ENCODE peak calls at places on chromosomes 5 and 9, in four cellular contexts. C is PC-3, U is fibroblast of lung, G is heart right ventricle. V is an unnamed sample. For H3K4me1 and H3K27me3, the result is how much of the 10 kb centered on the place peaks cover.

GRCh38 chr5:105688227-105688807 is 1982.4 kb downstream of the EFNA5 start:
- DNase-seq in C (no peak), U (no peak), G (no peak), V (peak)

GRCh38 chr9:110919055-110919445 is 119.2 kb downstream of the LPAR1 start:
- DNase-seq in C (no peak), U (no peak), G (no peak), V (no peak)

GRCh38 chr5:180284161-180284560 is 7.7 kb downstream of the MAPK9 start:
- DNase-seq in C (no peak), U (no peak), G (no peak), V (no peak)

GRCh38 chr5:158375531-158375930 is 516.6 kb upstream of the CLINT1 start:
- DNase-seq in C (no peak), U (no peak), G (no peak), V (no peak)

GRCh38 chr9:126000731-126001580 is 253.8 kb downstream of the PBX3 start:
- DNase-seq in C (no peak), U (no peak), G (peak), V (no peak)

GRCh38 chr5:165286692-165287091 is 1781.3 kb downstream of the MAT2B start:
- DNase-seq in C (no peak), U (no peak), G (no peak), V (no peak)

GRCh38 chr5:126754609-126755008 is 22.3 kb upstream of the LMNB1 start:
- DNase-seq in C (no peak), U (no peak), G (no peak), V (no peak)

GRCh38 chr9:78239506-78239905 is 3.6 kb downstream of the CEP78 start:
- DNase-seq in C (peak), U (no peak), G (no peak), V (no peak)

GRCh38 chr9:128253140-128253990 is 22.4 kb downstream of the GOLGA2 start:
- DNase-seq in C (no peak), U (no peak), G (no peak), V (no peak)

GRCh38 chr5:113760486-113760885 is 247.0 kb downstream of the YTHDC2 start:
- DNase-seq in C (no peak), U (no peak), G (no peak), V (no peak)

GRCh38 chr5:141734501-141735231 is 52.6 kb upstream of the ARAP3 start:
- DNase-seq in C (peak), U (peak), G (no peak), V (peak)

GRCh38 chr5:91386120-91386519 is 3.0 kb upstream of the ARRDC3 start:
- DNase-seq in C (no peak), U (no peak), G (no peak), V (peak)

GRCh38 chr5:76601470-76601869 is 21.7 kb downstream of the F2RL2 start:
- DNase-seq in C (peak), U (peak), G (no peak), V (peak)

GRCh38 chr5:34062419-34062818 is 19.4 kb upstream of the C1QTNF3 start:
- DNase-seq in C (no peak), U (no peak), G (no peak), V (no peak)

GRCh38 chr9:35673998-35674361 is 252 bp downstream of the CA9 start:
- DNase-seq in C (no peak), U (no peak), G (no peak), V (no peak)

GRCh38 chr5:674630-675011 is 18.5 kb downstream of the TPPP start:
- DNase-seq in C (peak), U (no peak), G (no peak), V (no peak)

GRCh38 chr5:175691761-175692160 is 33.9 kb downstream of the HRH2 start:
- DNase-seq in C (no peak), U (no peak), G (no peak), V (no peak)

GRCh38 chr5:83802686-83803085 is 82.0 kb upstream of the HAPLN1 start:
- DNase-seq in C (peak), U (no peak), G (no peak), V (peak)

GRCh38 chr5:110623875-110624274 is 102.6 kb downstream of the TMEM232 start:
- DNase-seq in C (no peak), U (peak), G (no peak), V (peak)

GRCh38 chr5:137833463-137833862 is 34.2 kb upstream of the MYOT start:
- DNase-seq in C (peak), U (peak), G (no peak), V (no peak)

GRCh38 chr9:104802110-104802509 is 38.2 kb downstream of the NIPSNAP3B start:
- DNase-seq in C (no peak), U (no peak), G (no peak), V (no peak)

GRCh38 chr9:13386324-13386723 is 106.8 kb upstream of the MPDZ start:
- DNase-seq in C (no peak), U (no peak), G (no peak), V (no peak)

GRCh38 chr5:41371741-41372140 is 138.7 kb downstream of the PLCXD3 start:
- DNase-seq in C (peak), U (peak), G (no peak), V (peak)

GRCh38 chr5:51396797-51397196 is 13.5 kb downstream of the ISL1 start:
- DNase-seq in C (peak), U (no peak), G (no peak), V (no peak)

GRCh38 chr5:51395666-51396356 is 12.6 kb downstream of the ISL1 start:
- DNase-seq in C (no peak), U (no peak), G (no peak), V (no peak)

GRCh38 chr5:51395245-51395644 is 12.0 kb downstream of the ISL1 start:
- DNase-seq in C (no peak), U (no peak), G (no peak), V (no peak)

GRCh38 chr5:51392689-51393199 is 9.5 kb downstream of the ISL1 start:
- DNase-seq in C (no peak), U (no peak), G (no peak), V (no peak)

DNA sequence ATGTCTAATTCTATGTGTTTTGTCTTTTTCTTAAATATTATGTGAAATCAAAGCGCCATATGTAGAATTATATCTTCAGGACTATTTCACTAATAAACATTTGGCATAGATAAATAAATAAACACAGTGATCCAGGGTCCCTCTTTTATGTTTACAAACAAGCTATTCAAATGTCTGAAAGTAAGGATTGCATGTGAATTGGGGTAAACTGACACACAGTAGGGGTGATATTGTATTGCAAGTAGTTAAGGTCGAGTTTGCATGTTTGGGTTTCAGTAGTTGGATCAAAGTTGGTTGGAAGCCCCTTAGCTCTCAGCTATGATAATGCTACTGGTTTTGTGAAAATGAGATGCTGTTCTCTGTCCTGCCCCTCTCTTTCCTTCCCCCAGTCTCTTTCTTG is 11.4 kb downstream of the ISL1 start:
- DNase-seq in C (no peak), U (no peak), G (no peak), V (no peak)
- H3K4me1 ChIP-seq in C (under half), U (under half), G (under half), V (under half)

DNA sequence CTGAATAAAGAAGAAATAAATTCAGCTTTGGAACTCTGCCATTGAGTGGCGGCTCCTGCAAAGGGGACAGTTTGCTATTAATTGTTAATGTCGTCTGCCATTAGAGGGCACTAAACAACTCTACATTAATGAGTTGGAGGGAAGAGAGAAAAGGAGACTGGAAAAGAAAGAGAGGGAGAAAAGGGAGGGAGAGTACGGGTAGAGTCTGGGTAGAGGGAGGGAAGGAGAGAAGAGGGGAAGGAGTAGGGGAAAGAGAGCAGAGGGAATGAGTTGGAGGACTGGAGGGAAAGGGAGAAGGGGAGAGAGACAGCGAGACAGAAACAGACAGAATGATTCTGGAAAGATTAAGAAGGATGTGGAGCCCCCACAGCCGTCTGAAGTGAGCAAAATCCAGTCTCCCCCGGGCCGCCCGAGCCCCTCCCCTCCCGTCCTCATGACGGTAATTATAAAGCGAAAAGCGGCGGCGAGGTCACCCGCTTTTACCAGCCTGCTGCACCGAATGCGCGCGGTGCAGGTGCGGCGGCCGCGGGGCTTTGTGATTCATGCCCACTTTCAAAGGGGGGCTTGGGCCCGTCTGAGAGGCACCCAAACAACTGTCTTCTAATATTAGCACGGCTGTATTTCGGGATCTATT is 1.9 kb upstream of the FST start:
- DNase-seq in C (peak), U (peak), G (peak), V (peak)
- H3K27me3 ChIP-seq in C (under half), U (under half), G (under half), V (under half)

GRCh38 chr9:106862115-106862945 is 636 bp upstream of the ZNF462 start:
- DNase-seq in C (peak), U (peak), G (peak), V (peak)
- H3K4me1 ChIP-seq in C (half or more), U (under half), G (under half), V (under half)

DNA sequence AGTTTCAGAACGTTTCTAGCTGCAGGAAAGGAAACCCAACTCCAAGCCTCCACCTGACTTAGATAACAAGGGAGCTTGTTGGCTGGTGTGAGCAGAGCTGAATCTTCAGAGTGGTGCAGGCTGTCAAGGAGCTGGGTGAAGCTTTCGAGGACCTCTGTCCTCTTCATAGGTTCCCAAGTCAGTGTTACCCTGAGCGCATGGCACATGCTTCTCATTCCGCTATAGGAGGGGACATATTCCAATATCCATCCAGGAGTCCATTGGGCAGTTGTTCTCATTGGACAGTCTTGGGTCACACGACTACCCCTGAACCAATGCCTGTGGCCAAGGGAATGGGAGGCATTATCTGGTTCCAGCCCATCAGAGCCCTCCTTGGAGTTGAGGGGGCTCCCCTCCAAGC is 50.3 kb downstream of the DUSP1 start:
- DNase-seq in C (no peak), U (no peak), G (no peak), V (no peak)
- H3K27me3 ChIP-seq in C (under half), U (under half), G (under half), V (under half)

GRCh38 chr9:93133641-93134017 is 422 bp downstream of the NINJ1 start:
- DNase-seq in C (peak), U (peak), G (peak), V (peak)
- H3K4me1 ChIP-seq in C (under half), U (under half), G (under half), V (under half)

GRCh38 chr5:173323121-173323798 is 5.0 kb downstream of the STC2 start:
- DNase-seq in C (no peak), U (no peak), G (no peak), V (no peak)

GRCh38 chr5:173326501-173326960 is 1.7 kb downstream of the STC2 start:
- DNase-seq in C (peak), U (peak), G (no peak), V (peak)

GRCh38 chr5:173323799-173324114 is 4.5 kb downstream of the STC2 start:
- DNase-seq in C (no peak), U (no peak), G (no peak), V (no peak)

GRCh38 chr5:173324115-173325001 is 3.9 kb downstream of the STC2 start:
- DNase-seq in C (no peak), U (peak), G (peak), V (peak)

GRCh38 chr5:173325091-173325698 is 3.0 kb downstream of the STC2 start:
- DNase-seq in C (no peak), U (no peak), G (no peak), V (no peak)
- H3K27me3 ChIP-seq in C (under half), U (under half), G (under half), V (under half)

DNA sequence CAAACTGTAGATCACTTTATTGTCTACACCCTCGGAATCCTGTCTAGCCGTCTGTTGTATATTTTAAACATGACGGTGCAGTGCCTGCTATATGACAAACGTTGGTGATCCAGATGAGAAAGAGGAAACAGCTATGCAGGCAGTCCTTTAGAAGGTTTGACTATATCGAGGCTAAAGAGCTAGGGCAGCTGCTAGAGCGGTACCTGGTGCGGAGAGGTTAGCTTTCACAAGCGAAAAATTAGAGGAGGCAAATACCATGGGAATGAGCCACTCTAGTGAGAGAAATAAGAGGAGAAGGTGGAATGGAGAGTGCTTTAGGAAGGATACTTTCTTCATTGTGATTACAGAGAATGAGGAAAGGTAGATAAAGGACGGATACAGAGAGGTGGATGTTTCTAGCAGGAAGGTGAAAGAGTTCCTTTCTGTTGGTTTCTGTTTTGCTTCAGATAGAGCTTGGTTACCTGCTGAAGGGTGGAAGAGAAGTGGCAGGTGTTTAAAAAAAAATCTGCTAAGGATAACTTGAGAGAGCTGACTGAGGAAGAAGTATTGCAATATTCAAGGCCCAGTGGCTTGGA is 973 bp upstream of the FBXL17 start:
- DNase-seq in C (no peak), U (no peak), G (no peak), V (peak)
- H3K4me1 ChIP-seq in C (under half), U (under half), G (under half), V (under half)

DNA sequence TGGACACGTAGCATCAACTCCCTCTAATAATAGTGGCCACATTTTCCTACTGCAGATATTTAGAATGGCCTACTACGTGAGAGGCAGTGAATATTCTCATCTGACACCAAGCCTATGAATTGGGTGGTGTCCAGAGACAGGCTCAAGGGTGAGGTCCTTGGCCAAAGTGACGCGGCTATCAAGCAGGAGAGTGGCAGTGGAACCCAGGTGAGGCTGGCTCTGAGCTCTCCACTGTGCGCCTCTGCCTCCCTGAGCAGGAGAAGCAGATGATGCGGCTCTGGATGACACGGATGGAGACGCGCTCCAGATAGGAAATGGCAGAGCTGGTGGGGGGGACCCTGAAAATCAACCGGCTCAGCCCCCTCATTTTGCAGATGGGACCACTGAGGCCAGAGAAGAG is 69.7 kb downstream of the CFAP77 start:
- DNase-seq in C (no peak), U (no peak), G (no peak), V (no peak)
- H3K27me3 ChIP-seq in C (under half), U (under half), G (under half), V (half or more)

GRCh38 chr5:154367101-154367500 is 78.7 kb upstream of the SAP30L start:
- DNase-seq in C (peak), U (peak), G (no peak), V (peak)
- H3K4me1 ChIP-seq in C (half or more), U (under half), G (under half), V (half or more)

GRCh38 chr5:35197351-35197750 is 32.9 kb downstream of the PRLR start:
- DNase-seq in C (no peak), U (no peak), G (no peak), V (no peak)
- H3K27me3 ChIP-seq in C (half or more), U (under half), G (under half), V (under half)

V was measured in adipocyte.